ENCODE peak calls at places on chromosome 12, in four cellular contexts. T is upper lobe of left lung, P is HCT116, L is GM12878. A is an unnamed sample.

GRCh38 chr12:132909030-132909368 is 21.6 kb upstream of the CHFR start:
- ATAC-seq in L (no peak), P (no peak), T (peak; percentile 13), A (no peak)

GRCh38 chr12:24661657-24662096 is 287.2 kb downstream of the BCAT1 start:
- ATAC-seq in L (no peak), T (peak; percentile 83), P (no peak), A (peak; percentile 80)

GRCh38 chr12:107663277-107663676 is 22.3 kb upstream of the PWP1 start:
- ATAC-seq in P (no peak), L (no peak), T (no peak), A (no peak)

GRCh38 chr12:99453831-99454538 is 193.6 kb upstream of the GARIN6 start:
- ATAC-seq in P (no peak), T (no peak), L (peak; percentile 70), A (no peak)

GRCh38 chr12:1781770-1782169 is 38.6 kb upstream of the LRTM2 start:
- ATAC-seq in P (no peak), L (no peak), T (peak; percentile 62), A (no peak)

GRCh38 chr12:120457133-120457532 is 10.9 kb downstream of the GATC start:
- ATAC-seq in P (peak; percentile 55), T (no peak), L (peak; percentile 60), A (no peak)

GRCh38 chr12:22046968-22047390 is 961 bp downstream of the CMAS start:
- ATAC-seq in L (no peak), T (no peak), P (no peak), A (no peak)

GRCh38 chr12:6949063-6949594 is 2.0 kb upstream of the PTPN6 start:
- ATAC-seq in T (no peak), P (no peak), L (no peak), A (no peak)

GRCh38 chr12:39502657-39503056 is 59.7 kb upstream of the KIF21A start:
- ATAC-seq in L (no peak), P (no peak), T (no peak), A (no peak)

GRCh38 chr12:91327889-91328288 is 145.3 kb upstream of the DCN start:
- ATAC-seq in T (no peak), P (no peak), L (no peak), A (no peak)

GRCh38 chr12:81758421-81759214 is 532 bp downstream of the PPFIA2 start:
- ATAC-seq in P (peak; percentile 73), T (no peak), L (peak; percentile 30), A (peak; percentile 25)

GRCh38 chr12:52391618-52392002 is 6.2 kb upstream of the KRT84 start:
- ATAC-seq in T (no peak), L (no peak), P (no peak), A (no peak)

GRCh38 chr12:114414031-114414865 is 8.3 kb upstream of the TBX5 start:
- ATAC-seq in T (no peak), P (no peak), L (no peak), A (no peak)
- H3K27me3 ChIP-seq in T (no peaks in the 10 kb centered on the region), P (peaks cover 24% of the 10 kb centered on the region), L (peaks cover 28% of the 10 kb centered on the region), A (peaks cover 18% of the 10 kb centered on the region)

DNA sequence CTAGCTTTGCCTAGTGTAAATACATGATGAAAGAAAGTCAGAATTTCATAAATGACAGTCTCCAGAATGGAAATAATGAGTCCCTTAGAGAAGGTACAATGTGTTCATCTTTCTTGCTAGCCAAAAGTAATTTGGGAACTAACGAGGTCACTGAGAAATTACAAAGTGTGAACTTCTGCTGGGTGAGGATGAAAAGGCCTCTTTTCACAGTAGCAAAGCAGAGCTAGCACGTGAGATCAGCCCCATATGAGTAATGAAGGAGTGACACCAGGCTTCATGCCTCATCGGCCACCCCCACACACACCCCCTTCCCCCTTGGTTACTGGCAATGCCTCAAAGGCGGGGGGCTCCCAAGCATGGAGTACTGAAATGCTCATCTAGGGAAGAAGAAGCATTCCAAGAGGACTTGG is 180.7 kb upstream of the EEA1 start:
- ATAC-seq in T (no peak), L (peak; percentile 95), P (no peak), A (peak; percentile 43)
- TF ChIP-seq POLR2AphosphoS5 in T (no peak), L (no peak), P (no peak), A (peak; percentile 80)

GRCh38 chr12:103838254-103838914 is 2.6 kb downstream of the NT5DC3 start:
- ATAC-seq in L (no peak), P (no peak), T (no peak), A (no peak)

GRCh38 chr12:103839103-103839502 is 1.9 kb downstream of the NT5DC3 start:
- ATAC-seq in L (no peak), T (no peak), P (no peak), A (peak; percentile 30)

GRCh38 chr12:103840881-103841689 is at the start of gene NT5DC3:
- ATAC-seq in T (peak; percentile 97), P (peak; percentile 85), L (peak; percentile 90), A (peak; percentile 93)

GRCh38 chr12:103840399-103840880 is 594 bp downstream of the NT5DC3 start:
- ATAC-seq in P (peak; percentile 43), L (peak; percentile 45), T (no peak), A (no peak)

GRCh38 chr12:103839893-103840292 is 1.1 kb downstream of the NT5DC3 start:
- ATAC-seq in L (no peak), P (no peak), T (no peak), A (no peak)
- H3K4me3 ChIP-seq in L (peak overlapping the region; percentile 95), P (peak overlapping the region; percentile 81), T (peak overlapping the region; percentile 93), A (peak overlapping the region; percentile 91)

GRCh38 chr12:126811401-126811800 is 1455.6 kb upstream of the TMEM132C start:
- ATAC-seq in T (no peak), P (no peak), L (no peak), A (no peak)
- H3K27me3 ChIP-seq in T (no peaks in the 10 kb centered on the region), P (peaks cover 25% of the 10 kb centered on the region), L (no peaks in the 10 kb centered on the region), A (peaks cover 21% of the 10 kb centered on the region)

DNA sequence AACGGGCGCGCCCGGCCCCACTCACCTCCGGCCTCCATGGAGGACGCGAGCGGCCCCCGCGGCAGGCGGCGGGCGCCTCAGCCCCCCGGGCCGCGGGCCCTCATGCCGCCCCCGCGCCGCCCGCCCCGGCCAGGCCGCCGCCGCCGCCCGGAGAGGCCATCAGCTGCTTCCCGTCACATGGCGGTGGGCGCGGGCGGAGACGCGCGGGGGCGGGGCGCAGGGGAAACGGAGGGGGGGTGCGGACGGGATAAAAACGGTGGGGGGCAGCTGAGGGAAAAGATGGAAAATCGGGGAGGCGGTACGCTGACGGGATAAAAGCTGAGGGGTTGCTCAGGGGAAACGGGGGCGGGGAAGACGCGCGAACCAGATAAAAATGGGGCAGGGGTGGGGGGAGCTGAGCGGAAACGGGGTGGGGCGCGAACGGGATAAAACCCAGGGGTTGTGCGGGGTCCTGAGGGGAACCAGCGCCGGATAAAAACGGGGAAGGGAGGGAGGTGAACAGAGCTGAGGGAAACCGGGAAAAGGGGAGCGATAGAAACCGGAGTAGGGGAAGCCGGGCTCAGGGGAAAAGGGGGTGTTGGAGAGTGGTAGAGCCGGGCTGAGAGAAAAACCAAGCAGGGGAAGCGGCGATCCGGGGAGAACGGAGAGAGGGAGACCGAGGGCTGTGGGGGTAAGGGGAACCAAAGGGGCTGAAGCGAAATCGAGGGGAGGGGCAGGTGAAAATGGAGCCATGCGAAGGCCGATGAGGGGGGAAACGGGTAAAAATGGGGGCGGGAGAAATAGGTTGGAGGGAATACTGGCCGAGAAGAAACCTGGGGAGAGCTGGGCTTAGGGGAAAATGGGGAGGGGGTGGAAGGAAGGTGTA is at the start of gene WSB2:
- ATAC-seq in L (peak; percentile 40), T (peak; percentile 8), P (peak; percentile 41), A (peak; percentile 67)
- TF ChIP-seq POLR2AphosphoS5 in L (no peak), T (no peak), P (no peak), A (no peak)

GRCh38 chr12:41188841-41189394 is 798 bp downstream of the PDZRN4 start:
- ATAC-seq in P (no peak), L (no peak), T (no peak), A (peak; percentile 40)
- H3K4me3 ChIP-seq in P (no peak overlapping the region), L (no peak overlapping the region), T (peak overlapping the region; percentile 29), A (peak overlapping the region; percentile 50)